ENCODE peak calls at places on chromosomes 2 and 18, in eight cellular contexts. One of them, this sample, is unnamed.

GRCh38 chr18:11047156-11047555 is 102.2 kb downstream of the PIEZO2 start:
- DNase-seq in EL: peak; percentile 62
- DNase-seq in memory B cell: no peak
- DNase-seq in foreskin keratinocyte: no peak
- DNase-seq in AG09309: no peak
- DNase-seq in stimulated activated CD8-positive, alpha-beta memory T cell treated with anti-CD3 and anti-CD28 coated beads, Interleukin-2, amount 100 ng/mL, for 48 hours: no peak
- DNase-seq in T-helper 9 cell: no peak
- DNase-seq in midbrain: no peak
- DNase-seq in this sample: no peak

GRCh38 chr2:237632991-237633629 is 5.7 kb downstream of the LRRFIP1 start:
- DNase-seq in EL: no peak
- DNase-seq in memory B cell: no peak
- DNase-seq in foreskin keratinocyte: no peak
- DNase-seq in AG09309: no peak
- DNase-seq in stimulated activated CD8-positive, alpha-beta memory T cell treated with anti-CD3 and anti-CD28 coated beads, Interleukin-2, amount 100 ng/mL, for 48 hours: no peak
- DNase-seq in T-helper 9 cell: no peak
- DNase-seq in midbrain: no peak
- DNase-seq in this sample: no peak

GRCh38 chr2:66495788-66496640 is 61.1 kb downstream of the MEIS1 start:
- DNase-seq in EL: peak; percentile 92
- DNase-seq in memory B cell: no peak
- DNase-seq in foreskin keratinocyte: peak; percentile 95
- DNase-seq in AG09309: peak; percentile 47
- DNase-seq in stimulated activated CD8-positive, alpha-beta memory T cell treated with anti-CD3 and anti-CD28 coated beads, Interleukin-2, amount 100 ng/mL, for 48 hours: no peak
- DNase-seq in T-helper 9 cell: no peak
- DNase-seq in midbrain: peak; percentile 9
- DNase-seq in this sample: peak; percentile 95

GRCh38 chr2:240560084-240560479 is at the start of gene DUSP28:
- DNase-seq in EL: peak; percentile 85
- DNase-seq in memory B cell: peak; percentile 93
- DNase-seq in foreskin keratinocyte: peak; percentile 63
- DNase-seq in AG09309: peak; percentile 16
- DNase-seq in stimulated activated CD8-positive, alpha-beta memory T cell treated with anti-CD3 and anti-CD28 coated beads, Interleukin-2, amount 100 ng/mL, for 48 hours: peak; percentile 87
- DNase-seq in T-helper 9 cell: peak; percentile 83
- DNase-seq in midbrain: peak; percentile 93
- DNase-seq in this sample: peak; percentile 83

GRCh38 chr2:18719978-18720775 is 130.8 kb upstream of the NT5C1B start:
- DNase-seq in EL: peak; percentile 97
- DNase-seq in memory B cell: no peak
- DNase-seq in foreskin keratinocyte: peak; percentile 12
- DNase-seq in AG09309: peak; percentile 21
- DNase-seq in stimulated activated CD8-positive, alpha-beta memory T cell treated with anti-CD3 and anti-CD28 coated beads, Interleukin-2, amount 100 ng/mL, for 48 hours: no peak
- DNase-seq in T-helper 9 cell: no peak
- DNase-seq in midbrain: no peak
- DNase-seq in this sample: peak; percentile 57

GRCh38 chr18:63148449-63149199 is 170.9 kb downstream of the BCL2 start:
- DNase-seq in EL: no peak
- DNase-seq in memory B cell: no peak
- DNase-seq in foreskin keratinocyte: no peak
- DNase-seq in AG09309: peak; percentile 58
- DNase-seq in stimulated activated CD8-positive, alpha-beta memory T cell treated with anti-CD3 and anti-CD28 coated beads, Interleukin-2, amount 100 ng/mL, for 48 hours: no peak
- DNase-seq in T-helper 9 cell: no peak
- DNase-seq in midbrain: no peak
- DNase-seq in this sample: no peak

GRCh38 chr18:80148316-80149199 is 39.5 kb downstream of the ADNP2 start:
- DNase-seq in EL: peak; percentile 15
- DNase-seq in memory B cell: no peak
- DNase-seq in foreskin keratinocyte: no peak
- DNase-seq in AG09309: no peak
- DNase-seq in stimulated activated CD8-positive, alpha-beta memory T cell treated with anti-CD3 and anti-CD28 coated beads, Interleukin-2, amount 100 ng/mL, for 48 hours: no peak
- DNase-seq in T-helper 9 cell: no peak
- DNase-seq in midbrain: no peak
- DNase-seq in this sample: no peak

GRCh38 chr2:218694405-218695145 is 16.1 kb upstream of the TTLL4 start:
- DNase-seq in EL: peak; percentile 57
- DNase-seq in memory B cell: no peak
- DNase-seq in foreskin keratinocyte: no peak
- DNase-seq in AG09309: no peak
- DNase-seq in stimulated activated CD8-positive, alpha-beta memory T cell treated with anti-CD3 and anti-CD28 coated beads, Interleukin-2, amount 100 ng/mL, for 48 hours: no peak
- DNase-seq in T-helper 9 cell: no peak
- DNase-seq in midbrain: no peak
- DNase-seq in this sample: no peak

GRCh38 chr2:169366066-169366465 is 3.7 kb upstream of the LRP2 start:
- DNase-seq in EL: no peak
- DNase-seq in memory B cell: no peak
- DNase-seq in foreskin keratinocyte: no peak
- DNase-seq in AG09309: no peak
- DNase-seq in stimulated activated CD8-positive, alpha-beta memory T cell treated with anti-CD3 and anti-CD28 coated beads, Interleukin-2, amount 100 ng/mL, for 48 hours: no peak
- DNase-seq in T-helper 9 cell: no peak
- DNase-seq in midbrain: no peak
- DNase-seq in this sample: no peak

GRCh38 chr2:144152817-144153271 is 367.1 kb downstream of the ZEB2 start:
- DNase-seq in EL: peak; percentile 69
- DNase-seq in memory B cell: no peak
- DNase-seq in foreskin keratinocyte: no peak
- DNase-seq in AG09309: no peak
- DNase-seq in stimulated activated CD8-positive, alpha-beta memory T cell treated with anti-CD3 and anti-CD28 coated beads, Interleukin-2, amount 100 ng/mL, for 48 hours: no peak
- DNase-seq in T-helper 9 cell: no peak
- DNase-seq in midbrain: peak; percentile 9
- DNase-seq in this sample: no peak

GRCh38 chr2:12173271-12173942 is 427.0 kb downstream of the LPIN1 start:
- DNase-seq in EL: peak; percentile 14
- DNase-seq in memory B cell: no peak
- DNase-seq in foreskin keratinocyte: no peak
- DNase-seq in AG09309: no peak
- DNase-seq in stimulated activated CD8-positive, alpha-beta memory T cell treated with anti-CD3 and anti-CD28 coated beads, Interleukin-2, amount 100 ng/mL, for 48 hours: no peak
- DNase-seq in T-helper 9 cell: no peak
- DNase-seq in midbrain: no peak
- DNase-seq in this sample: no peak

GRCh38 chr18:44473394-44474066 is 207.2 kb upstream of the SETBP1 start:
- DNase-seq in EL: no peak
- DNase-seq in memory B cell: no peak
- DNase-seq in foreskin keratinocyte: no peak
- DNase-seq in AG09309: no peak
- DNase-seq in stimulated activated CD8-positive, alpha-beta memory T cell treated with anti-CD3 and anti-CD28 coated beads, Interleukin-2, amount 100 ng/mL, for 48 hours: no peak
- DNase-seq in T-helper 9 cell: no peak
- DNase-seq in midbrain: no peak
- DNase-seq in this sample: no peak

GRCh38 chr2:187307606-187308005 is 140.4 kb downstream of the CALCRL start:
- DNase-seq in EL: no peak
- DNase-seq in memory B cell: no peak
- DNase-seq in foreskin keratinocyte: no peak
- DNase-seq in AG09309: no peak
- DNase-seq in stimulated activated CD8-positive, alpha-beta memory T cell treated with anti-CD3 and anti-CD28 coated beads, Interleukin-2, amount 100 ng/mL, for 48 hours: no peak
- DNase-seq in T-helper 9 cell: no peak
- DNase-seq in midbrain: no peak
- DNase-seq in this sample: no peak

GRCh38 chr2:7881038-7881437 is 800.8 kb upstream of the ID2 start:
- DNase-seq in EL: no peak
- DNase-seq in memory B cell: no peak
- DNase-seq in foreskin keratinocyte: no peak
- DNase-seq in AG09309: no peak
- DNase-seq in stimulated activated CD8-positive, alpha-beta memory T cell treated with anti-CD3 and anti-CD28 coated beads, Interleukin-2, amount 100 ng/mL, for 48 hours: no peak
- DNase-seq in T-helper 9 cell: no peak
- DNase-seq in midbrain: no peak
- DNase-seq in this sample: no peak

GRCh38 chr2:85435986-85436835 is 17.7 kb downstream of the SH2D6 start:
- DNase-seq in EL: no peak
- DNase-seq in memory B cell: no peak
- DNase-seq in foreskin keratinocyte: no peak
- DNase-seq in AG09309: no peak
- DNase-seq in stimulated activated CD8-positive, alpha-beta memory T cell treated with anti-CD3 and anti-CD28 coated beads, Interleukin-2, amount 100 ng/mL, for 48 hours: no peak
- DNase-seq in T-helper 9 cell: no peak
- DNase-seq in midbrain: no peak
- DNase-seq in this sample: no peak

GRCh38 chr2:149606251-149606811 is 18.8 kb upstream of the MMADHC start:
- DNase-seq in EL: peak; percentile 40
- DNase-seq in memory B cell: no peak
- DNase-seq in foreskin keratinocyte: peak; percentile 56
- DNase-seq in AG09309: no peak
- DNase-seq in stimulated activated CD8-positive, alpha-beta memory T cell treated with anti-CD3 and anti-CD28 coated beads, Interleukin-2, amount 100 ng/mL, for 48 hours: no peak
- DNase-seq in T-helper 9 cell: no peak
- DNase-seq in midbrain: no peak
- DNase-seq in this sample: no peak

GRCh38 chr2:57890462-57890861 is 156.1 kb upstream of the VRK2 start:
- DNase-seq in EL: peak; percentile 70
- DNase-seq in memory B cell: no peak
- DNase-seq in foreskin keratinocyte: no peak
- DNase-seq in AG09309: peak; percentile 35
- DNase-seq in stimulated activated CD8-positive, alpha-beta memory T cell treated with anti-CD3 and anti-CD28 coated beads, Interleukin-2, amount 100 ng/mL, for 48 hours: no peak
- DNase-seq in T-helper 9 cell: no peak
- DNase-seq in midbrain: no peak
- DNase-seq in this sample: no peak

GRCh38 chr18:48371854-48372598 is 37.2 kb downstream of the ZBTB7C start:
- DNase-seq in EL: no peak
- DNase-seq in memory B cell: no peak
- DNase-seq in foreskin keratinocyte: no peak
- DNase-seq in AG09309: no peak
- DNase-seq in stimulated activated CD8-positive, alpha-beta memory T cell treated with anti-CD3 and anti-CD28 coated beads, Interleukin-2, amount 100 ng/mL, for 48 hours: no peak
- DNase-seq in T-helper 9 cell: no peak
- DNase-seq in midbrain: no peak
- DNase-seq in this sample: no peak

GRCh38 chr2:66555511-66556324 is 120.8 kb downstream of the MEIS1 start:
- DNase-seq in EL: no peak
- DNase-seq in memory B cell: no peak
- DNase-seq in foreskin keratinocyte: peak; percentile 77
- DNase-seq in AG09309: no peak
- DNase-seq in stimulated activated CD8-positive, alpha-beta memory T cell treated with anti-CD3 and anti-CD28 coated beads, Interleukin-2, amount 100 ng/mL, for 48 hours: no peak
- DNase-seq in T-helper 9 cell: no peak
- DNase-seq in midbrain: peak; percentile 60
- DNase-seq in this sample: no peak

GRCh38 chr2:239444626-239445625 is 44.1 kb upstream of the HDAC4 start:
- DNase-seq in EL: no peak
- DNase-seq in memory B cell: no peak
- DNase-seq in foreskin keratinocyte: peak; percentile 20
- DNase-seq in AG09309: peak; percentile 24
- DNase-seq in stimulated activated CD8-positive, alpha-beta memory T cell treated with anti-CD3 and anti-CD28 coated beads, Interleukin-2, amount 100 ng/mL, for 48 hours: no peak
- DNase-seq in T-helper 9 cell: no peak
- DNase-seq in midbrain: peak; percentile 83
- DNase-seq in this sample: peak; percentile 79

GRCh38 chr2:221997100-221997499 is 301.7 kb downstream of the PAX3 start:
- DNase-seq in EL: peak; percentile 95
- DNase-seq in memory B cell: no peak
- DNase-seq in foreskin keratinocyte: peak; percentile 85
- DNase-seq in AG09309: no peak
- DNase-seq in stimulated activated CD8-positive, alpha-beta memory T cell treated with anti-CD3 and anti-CD28 coated beads, Interleukin-2, amount 100 ng/mL, for 48 hours: no peak
- DNase-seq in T-helper 9 cell: no peak
- DNase-seq in midbrain: no peak
- DNase-seq in this sample: peak; percentile 87

GRCh38 chr2:102549027-102549426 is 70.3 kb upstream of the SLC9A2 start:
- DNase-seq in EL: no peak
- DNase-seq in memory B cell: no peak
- DNase-seq in foreskin keratinocyte: no peak
- DNase-seq in AG09309: no peak
- DNase-seq in stimulated activated CD8-positive, alpha-beta memory T cell treated with anti-CD3 and anti-CD28 coated beads, Interleukin-2, amount 100 ng/mL, for 48 hours: no peak
- DNase-seq in T-helper 9 cell: no peak
- DNase-seq in midbrain: no peak
- DNase-seq in this sample: no peak

GRCh38 chr2:188315750-188316149 is 24.1 kb downstream of the GULP1 start:
- DNase-seq in EL: no peak
- DNase-seq in memory B cell: no peak
- DNase-seq in foreskin keratinocyte: no peak
- DNase-seq in AG09309: no peak
- DNase-seq in stimulated activated CD8-positive, alpha-beta memory T cell treated with anti-CD3 and anti-CD28 coated beads, Interleukin-2, amount 100 ng/mL, for 48 hours: no peak
- DNase-seq in T-helper 9 cell: no peak
- DNase-seq in midbrain: no peak
- DNase-seq in this sample: no peak

GRCh38 chr2:45176399-45176798 is 167.1 kb upstream of the SIX2 start:
- DNase-seq in EL: no peak
- DNase-seq in memory B cell: no peak
- DNase-seq in foreskin keratinocyte: no peak
- DNase-seq in AG09309: no peak
- DNase-seq in stimulated activated CD8-positive, alpha-beta memory T cell treated with anti-CD3 and anti-CD28 coated beads, Interleukin-2, amount 100 ng/mL, for 48 hours: no peak
- DNase-seq in T-helper 9 cell: no peak
- DNase-seq in midbrain: no peak
- DNase-seq in this sample: no peak

GRCh38 chr2:33291278-33292013 is 185.0 kb upstream of the RASGRP3 start:
- DNase-seq in EL: peak; percentile 65
- DNase-seq in memory B cell: no peak
- DNase-seq in foreskin keratinocyte: no peak
- DNase-seq in AG09309: no peak
- DNase-seq in stimulated activated CD8-positive, alpha-beta memory T cell treated with anti-CD3 and anti-CD28 coated beads, Interleukin-2, amount 100 ng/mL, for 48 hours: no peak
- DNase-seq in T-helper 9 cell: no peak
- DNase-seq in midbrain: no peak
- DNase-seq in this sample: peak; percentile 57

GRCh38 chr2:205682239-205683021 is at the start of gene NRP2:
- DNase-seq in EL: peak; percentile 87
- DNase-seq in memory B cell: peak; percentile 67
- DNase-seq in foreskin keratinocyte: peak; percentile 64
- DNase-seq in AG09309: no peak
- DNase-seq in stimulated activated CD8-positive, alpha-beta memory T cell treated with anti-CD3 and anti-CD28 coated beads, Interleukin-2, amount 100 ng/mL, for 48 hours: no peak
- DNase-seq in T-helper 9 cell: peak; percentile 6
- DNase-seq in midbrain: peak; percentile 82
- DNase-seq in this sample: peak; percentile 64

GRCh38 chr2:199278099-199278498 is 179.6 kb downstream of the SATB2 start:
- DNase-seq in EL: peak; percentile 4
- DNase-seq in memory B cell: no peak
- DNase-seq in foreskin keratinocyte: peak; percentile 4
- DNase-seq in AG09309: no peak
- DNase-seq in stimulated activated CD8-positive, alpha-beta memory T cell treated with anti-CD3 and anti-CD28 coated beads, Interleukin-2, amount 100 ng/mL, for 48 hours: no peak
- DNase-seq in T-helper 9 cell: no peak
- DNase-seq in midbrain: no peak
- DNase-seq in this sample: peak; percentile 8

GRCh38 chr2:178282075-178282474 is 87.8 kb downstream of the OSBPL6 start:
- DNase-seq in EL: peak; percentile 42
- DNase-seq in memory B cell: no peak
- DNase-seq in foreskin keratinocyte: peak; percentile 66
- DNase-seq in AG09309: no peak
- DNase-seq in stimulated activated CD8-positive, alpha-beta memory T cell treated with anti-CD3 and anti-CD28 coated beads, Interleukin-2, amount 100 ng/mL, for 48 hours: no peak
- DNase-seq in T-helper 9 cell: no peak
- DNase-seq in midbrain: no peak
- DNase-seq in this sample: peak; percentile 64

GRCh38 chr18:50880108-50880465 is 1.2 kb downstream of the ME2 start:
- DNase-seq in EL: no peak
- DNase-seq in memory B cell: no peak
- DNase-seq in foreskin keratinocyte: no peak
- DNase-seq in AG09309: no peak
- DNase-seq in stimulated activated CD8-positive, alpha-beta memory T cell treated with anti-CD3 and anti-CD28 coated beads, Interleukin-2, amount 100 ng/mL, for 48 hours: no peak
- DNase-seq in T-helper 9 cell: no peak
- DNase-seq in midbrain: no peak
- DNase-seq in this sample: no peak

GRCh38 chr18:6058941-6059340 is 163.6 kb upstream of the TMEM200C start:
- DNase-seq in EL: peak; percentile 7
- DNase-seq in memory B cell: no peak
- DNase-seq in foreskin keratinocyte: no peak
- DNase-seq in AG09309: peak; percentile 21
- DNase-seq in stimulated activated CD8-positive, alpha-beta memory T cell treated with anti-CD3 and anti-CD28 coated beads, Interleukin-2, amount 100 ng/mL, for 48 hours: no peak
- DNase-seq in T-helper 9 cell: no peak
- DNase-seq in midbrain: no peak
- DNase-seq in this sample: no peak

GRCh38 chr18:2994603-2995432 is 18.1 kb downstream of the LPIN2 start:
- DNase-seq in EL: no peak
- DNase-seq in memory B cell: peak; percentile 63
- DNase-seq in foreskin keratinocyte: no peak
- DNase-seq in AG09309: no peak
- DNase-seq in stimulated activated CD8-positive, alpha-beta memory T cell treated with anti-CD3 and anti-CD28 coated beads, Interleukin-2, amount 100 ng/mL, for 48 hours: peak; percentile 62
- DNase-seq in T-helper 9 cell: peak; percentile 64
- DNase-seq in midbrain: no peak
- DNase-seq in this sample: no peak